ENCODE peak calls at places on chromosomes 2 and 18, in seven cellular contexts. X, B, H, C, O, N and K are unnamed samples.

GRCh38 chr2:43136011-43136799 is 90.2 kb downstream of the ZFP36L2 start:
- DNase-seq in X (no peak), O (no peak), C (no peak), B (no peak), H (no peak), N (peak; percentile 39), K (no peak)

GRCh38 chr18:25557006-25557405 is 205.0 kb upstream of the ZNF521 start:
- DNase-seq in X (no peak), H (no peak), N (no peak), O (no peak), B (no peak), C (no peak), K (no peak)

GRCh38 chr2:156321243-156321904 is 11.1 kb downstream of the NR4A2 start:
- DNase-seq in C (no peak), H (no peak), N (peak; percentile 40), X (no peak), O (no peak), B (peak; percentile 34), K (no peak)

GRCh38 chr2:3759766-3760165 is 56.4 kb downstream of the DCDC2C start:
- DNase-seq in N (no peak), H (no peak), O (no peak), B (no peak), C (peak; percentile 68), X (no peak), K (no peak)

GRCh38 chr2:106269591-106270291 is 75.6 kb upstream of the UXS1 start:
- DNase-seq in O (no peak), N (peak; percentile 18), C (no peak), X (no peak), H (peak; percentile 55), B (no peak), K (peak; percentile 34)

GRCh38 chr2:47904903-47905453 is 1.3 kb downstream of the FBXO11 start:
- DNase-seq in B (peak; percentile 51), X (no peak), C (no peak), H (peak; percentile 30), O (peak; percentile 21), N (no peak), K (peak; percentile 24)

GRCh38 chr2:172484253-172484652 is 56.9 kb downstream of the ITGA6 start:
- DNase-seq in X (peak; percentile 53), H (no peak), C (peak; percentile 34), N (no peak), B (peak; percentile 37), O (no peak), K (no peak)

GRCh38 chr2:214169736-214170135 is 241.1 kb upstream of the VWC2L start:
- DNase-seq in H (no peak), O (no peak), B (no peak), N (no peak), X (peak; percentile 6), C (peak; percentile 43), K (peak; percentile 8)

GRCh38 chr2:192150166-192150565 is 44.6 kb downstream of the TMEFF2 start:
- DNase-seq in C (no peak), H (no peak), X (peak; percentile 49), O (no peak), B (no peak), N (no peak), K (no peak)

GRCh38 chr2:63544017-63544627 is 44.2 kb downstream of the WDPCP start:
- DNase-seq in O (no peak), H (no peak), N (no peak), C (peak; percentile 2), X (peak; percentile 30), B (peak; percentile 35), K (peak; percentile 29)

DNA sequence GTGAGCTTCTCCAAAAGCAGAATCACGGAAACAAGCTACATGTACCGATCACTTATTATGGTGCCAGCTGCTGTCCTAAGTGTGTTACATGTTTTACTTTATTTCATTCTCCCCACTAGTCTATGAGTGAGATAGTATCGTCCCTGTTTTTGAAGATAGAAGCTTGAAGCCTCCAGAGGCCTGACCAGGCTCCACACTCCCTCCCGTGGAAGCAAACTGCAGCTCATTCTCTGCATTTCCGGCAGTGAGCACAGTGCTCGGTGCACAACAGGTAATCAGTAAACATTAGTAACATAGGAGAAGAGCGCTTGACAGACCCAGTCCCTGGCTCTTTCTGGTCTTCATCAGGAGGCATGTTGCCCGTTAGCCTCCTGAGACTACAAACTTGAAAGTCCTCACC is 72.9 kb downstream of the ZBTB7C start:
- DNase-seq in N (no peak), H (no peak), X (no peak), C (no peak), O (no peak), B (no peak), K (no peak)
- TF ChIP-seq CTCF in N (no peak), H (peak; percentile 34), X (no peak), C (no peak), O (peak; percentile 83), B (no peak), K (no peak)

DNA sequence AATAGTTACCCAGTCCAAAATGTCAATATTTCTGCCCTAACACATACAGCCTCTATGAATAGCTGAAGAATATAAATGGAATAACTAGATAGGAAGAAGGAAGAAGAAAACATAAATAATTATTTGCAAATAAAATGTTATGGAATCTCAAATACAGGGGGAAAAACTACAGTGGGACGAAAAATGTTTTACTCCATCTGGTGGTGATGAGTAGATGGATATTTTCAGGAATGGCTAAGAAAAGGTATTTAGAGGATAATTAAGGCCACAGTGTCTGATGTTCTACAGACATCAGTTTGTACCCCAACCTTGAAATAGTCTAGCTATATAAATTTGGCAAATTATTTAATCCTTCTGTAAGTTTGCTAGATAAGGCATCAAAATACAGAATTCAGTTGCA is 178.1 kb upstream of the FSHR start:
- DNase-seq in N (no peak), B (no peak), H (no peak), C (no peak), X (no peak), O (no peak), K (no peak)
- TF ChIP-seq CTCF in N (no peak), B (peak; percentile 9), H (peak; percentile 38), C (peak; percentile 20), X (no peak), O (no peak), K (no peak)

DNA sequence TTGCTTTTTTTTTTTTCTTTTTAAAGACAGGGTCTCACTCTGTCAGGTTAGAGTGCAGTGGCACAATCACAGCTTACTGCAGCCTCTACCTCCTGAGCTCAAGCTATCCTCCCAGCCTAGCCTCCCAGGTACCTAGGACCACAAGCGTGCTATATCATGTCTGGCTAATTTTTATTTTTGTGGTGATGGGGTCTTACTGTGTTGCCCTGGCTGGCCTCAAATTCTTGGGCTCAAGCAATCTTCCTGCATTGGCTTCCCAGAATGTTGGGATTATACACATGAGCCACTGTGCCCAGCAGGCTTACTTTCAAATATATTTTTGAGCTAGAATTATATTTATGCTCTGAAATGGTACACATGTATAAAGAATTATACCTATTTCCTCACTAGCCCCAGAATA is 53.4 kb upstream of the GAREM2 start:
- DNase-seq in H (no peak), C (no peak), X (no peak), B (no peak), O (no peak), N (no peak), K (no peak)
- TF ChIP-seq CTCF in H (no peak), C (no peak), X (no peak), B (no peak), O (no peak), N (no peak), K (no peak)

GRCh38 chr18:42072407-42072806 is 117.4 kb downstream of the PIK3C3 start:
- DNase-seq in X (no peak), O (no peak), C (no peak), H (no peak), N (no peak), B (no peak), K (no peak)
- TF ChIP-seq CTCF in X (no peak), O (no peak), C (no peak), H (no peak), N (no peak), B (peak; percentile 34), K (no peak)

DNA sequence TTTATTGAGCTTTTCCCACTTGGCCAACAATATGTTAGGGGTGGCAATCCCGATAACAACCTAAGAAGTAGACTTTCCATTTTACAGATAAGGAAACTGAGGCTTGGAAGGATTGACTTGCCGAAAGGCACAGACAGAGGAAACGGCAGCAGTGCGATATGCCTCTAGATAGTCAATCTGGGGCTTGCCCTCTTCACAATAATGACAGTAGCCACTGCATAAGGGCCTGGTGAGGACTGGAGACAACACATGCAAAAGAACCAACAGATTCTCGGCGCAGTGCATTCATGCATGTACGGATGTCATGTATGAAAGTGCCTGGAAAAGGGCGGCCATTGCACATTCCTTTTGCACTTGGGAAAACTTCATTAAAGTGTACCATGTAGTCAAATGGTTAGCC is 811.2 kb downstream of the RNF144A start:
- DNase-seq in X (no peak), H (no peak), N (no peak), O (no peak), B (no peak), C (no peak), K (no peak)
- TF ChIP-seq CTCF in X (no peak), H (no peak), N (no peak), O (no peak), B (no peak), C (no peak), K (no peak)

GRCh38 chr2:144470334-144470733 is 49.6 kb downstream of the ZEB2 start:
- DNase-seq in X (no peak), B (no peak), H (no peak), O (no peak), N (no peak), C (no peak), K (no peak)

GRCh38 chr2:144470819-144471218 is 49.1 kb downstream of the ZEB2 start:
- DNase-seq in H (no peak), B (no peak), O (no peak), X (no peak), C (no peak), N (no peak), K (no peak)

GRCh38 chr2:144468823-144469595 is 50.9 kb downstream of the ZEB2 start:
- DNase-seq in H (no peak), O (no peak), C (no peak), X (no peak), N (no peak), B (no peak), K (no peak)

GRCh38 chr2:144471316-144472045 is 48.4 kb downstream of the ZEB2 start:
- DNase-seq in X (no peak), H (no peak), B (no peak), C (no peak), N (no peak), O (no peak), K (no peak)

DNA sequence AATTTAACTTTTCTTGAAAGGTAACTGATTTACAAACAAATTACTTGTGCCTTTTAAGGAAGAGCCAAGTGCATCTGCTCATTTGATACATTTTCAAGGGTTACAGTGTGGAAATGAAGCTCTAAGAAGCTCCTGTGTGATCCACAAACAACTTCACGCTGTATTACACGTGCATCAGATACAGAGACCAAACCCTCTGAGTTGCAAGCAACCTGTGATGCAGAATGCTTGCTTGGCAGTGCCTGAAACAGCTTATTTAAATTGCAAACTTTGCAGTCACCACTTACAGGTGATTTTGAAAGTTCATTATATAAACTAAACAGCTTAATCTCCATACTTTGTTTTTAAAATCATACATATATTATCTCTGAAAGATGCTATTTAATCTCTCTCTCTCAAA is 50.1 kb downstream of the ZEB2 start:
- DNase-seq in O (no peak), H (no peak), C (no peak), X (no peak), N (no peak), B (no peak), K (no peak)
- TF ChIP-seq CTCF in O (no peak), H (no peak), C (no peak), X (no peak), N (no peak), B (no peak), K (no peak)